ENCODE peak calls at places on chromosomes 7 and 10, in four cellular contexts. S is fibroblast of villous mesenchyme, L is fibroblast of mammary gland, I is choroid plexus epithelial cell. V is an unnamed sample.

GRCh38 chr7:3432916-3433315 is 131.9 kb downstream of the SDK1 start:
- DNase-seq in I (no peak), L (peak; percentile 84), S (peak; percentile 70), V (no peak)

GRCh38 chr7:45917658-45918057 is 3.4 kb downstream of the IGFBP3 start:
- DNase-seq in S (peak; percentile 78), I (peak; percentile 73), L (peak; percentile 57), V (peak; percentile 71)

GRCh38 chr10:99711129-99711719 is 20.7 kb downstream of the COX15 start:
- DNase-seq in L (peak; percentile 81), S (peak; percentile 77), I (peak; percentile 81), V (no peak)

GRCh38 chr10:127979566-127979965 is 72.7 kb downstream of the PTPRE start:
- DNase-seq in S (no peak), L (no peak), I (no peak), V (no peak)

GRCh38 chr7:137475966-137476365 is 132.4 kb upstream of the PTN start:
- DNase-seq in I (no peak), L (peak; percentile 61), S (no peak), V (no peak)

GRCh38 chr7:16465469-16466086 is at the start of gene SOSTDC1:
- DNase-seq in L (peak; percentile 8), S (no peak), I (peak; percentile 28), V (no peak)

GRCh38 chr7:159125944-159126248 is 18.8 kb downstream of the VIPR2 start:
- DNase-seq in S (no peak), I (no peak), L (no peak), V (no peak)

GRCh38 chr10:103513383-103514060 is 20.0 kb downstream of the NEURL1 start:
- DNase-seq in S (no peak), L (no peak), I (no peak), V (no peak)

GRCh38 chr10:20257422-20257821 is 441.2 kb downstream of the PLXDC2 start:
- DNase-seq in L (no peak), S (no peak), I (no peak), V (no peak)

GRCh38 chr7:95473276-95473985 is 12.3 kb upstream of the ASB4 start:
- DNase-seq in I (no peak), L (no peak), S (no peak), V (no peak)

GRCh38 chr7:32536585-32536984 is 41.3 kb downstream of the AVL9 start:
- DNase-seq in S (peak; percentile 61), I (peak; percentile 67), L (peak; percentile 83), V (no peak)

GRCh38 chr7:777679-778078 is 50.6 kb upstream of the PRKAR1B start:
- DNase-seq in S (no peak), I (no peak), L (no peak), V (no peak)

GRCh38 chr7:75971309-75971960 is 23.0 kb downstream of the TMEM120A start:
- DNase-seq in I (no peak), L (no peak), S (no peak), V (no peak)
- TF ChIP-seq CTCF in I (no peak), L (no peak), S (no peak), V (no peak)

DNA sequence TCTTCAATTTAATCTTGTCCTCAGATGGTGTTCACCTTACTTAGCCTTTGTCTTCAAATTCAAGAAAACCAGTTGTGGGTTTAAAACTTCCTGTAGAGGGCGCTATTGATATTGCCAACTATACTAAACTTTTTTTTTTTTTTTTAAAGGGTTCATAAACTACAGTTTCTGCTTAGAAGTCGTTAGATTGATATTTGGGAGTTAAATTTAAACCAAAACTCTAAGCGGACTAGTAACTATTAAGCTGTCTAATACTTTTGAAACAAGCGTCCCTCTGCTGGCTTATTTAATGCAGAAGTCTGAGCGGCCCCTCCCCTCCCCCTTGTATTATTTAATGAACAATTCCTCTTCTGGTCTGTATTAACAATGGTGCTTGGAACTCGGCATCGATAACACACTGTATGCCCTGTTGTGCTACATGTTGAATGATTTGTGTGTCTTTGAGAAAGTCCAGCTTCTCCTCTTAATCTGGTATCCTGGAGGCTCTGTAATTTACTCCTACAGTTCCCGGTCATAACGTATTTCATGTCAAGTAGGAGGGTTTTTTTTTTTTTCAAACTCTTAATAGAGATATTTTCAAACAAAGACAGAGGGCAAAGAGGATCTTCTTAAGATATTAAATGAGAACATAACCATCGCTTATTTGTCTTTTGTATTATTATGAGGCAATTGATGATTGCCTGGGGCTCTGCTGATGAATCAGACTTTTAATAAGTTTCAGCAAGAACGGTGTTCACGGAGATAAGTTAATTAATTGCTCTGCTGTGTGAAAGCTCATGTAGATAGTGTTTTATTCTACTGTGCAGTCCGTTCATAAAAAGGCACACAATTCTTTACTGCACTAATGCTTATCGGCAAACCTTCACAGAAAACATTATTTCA is 22.6 kb upstream of the CREB5 start:
- DNase-seq in S (peak; percentile 77), L (peak; percentile 79), I (peak; percentile 84), V (peak; percentile 65)
- H3K4me3 ChIP-seq in S (peak overlapping the region; percentile 14), L (peak overlapping the region; percentile 38), I (peak overlapping the region; percentile 44), V (no peak overlapping the region)

GRCh38 chr7:64312826-64313225 is 935 bp upstream of the ZNF736 start:
- DNase-seq in S (no peak), L (no peak), I (peak; percentile 5), V (no peak)

GRCh38 chr7:64308019-64308275 is 5.8 kb upstream of the ZNF736 start:
- DNase-seq in L (no peak), I (no peak), S (no peak), V (no peak)

GRCh38 chr7:64310426-64310825 is 3.3 kb upstream of the ZNF736 start:
- DNase-seq in I (no peak), L (no peak), S (no peak), V (no peak)

DNA sequence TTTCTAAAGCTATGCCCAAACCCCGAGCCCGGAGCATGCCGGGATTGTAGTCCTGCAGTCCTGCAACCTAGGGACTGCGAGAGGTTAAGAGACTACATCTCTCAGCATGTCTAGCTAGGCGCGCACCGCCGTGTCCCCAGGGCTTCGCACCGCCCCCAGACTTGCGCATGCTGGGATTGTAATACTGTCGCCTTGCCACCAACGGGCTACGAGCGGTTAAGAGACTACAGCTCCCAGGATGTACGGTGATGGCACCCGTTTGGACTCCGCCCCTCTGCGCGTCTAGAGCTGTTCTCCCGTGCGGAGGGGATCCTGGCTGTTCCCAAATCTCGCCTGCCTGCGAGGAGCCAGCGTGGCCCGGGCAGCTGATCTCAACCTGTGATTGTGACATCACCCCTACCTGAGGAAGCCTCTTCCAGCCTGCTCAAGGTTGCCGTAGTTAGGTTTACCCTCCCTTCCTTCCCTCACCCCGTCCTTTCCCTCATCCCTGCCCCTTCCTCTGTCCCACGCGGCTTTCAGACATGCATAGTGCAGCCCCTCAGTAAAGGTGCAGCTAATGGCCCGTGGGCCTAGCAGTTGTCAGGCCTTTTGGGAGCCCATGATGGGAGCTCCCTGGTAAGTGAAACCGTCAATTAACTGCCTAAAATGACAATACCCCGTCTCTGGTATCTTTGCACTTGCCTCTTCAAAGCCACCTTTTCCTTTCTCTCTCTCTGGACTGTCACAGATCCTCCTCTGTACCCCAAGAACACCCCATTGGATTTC is 6.3 kb upstream of the ZNF736 start:
- DNase-seq in L (peak; percentile 81), S (peak; percentile 80), I (peak; percentile 82), V (peak; percentile 82)
- TF ChIP-seq CTCF in L (no peak), S (no peak), I (no peak), V (peak; percentile 59)

GRCh38 chr7:4681218-4681851 is 760 bp upstream of the FOXK1 start:
- DNase-seq in I (no peak), L (no peak), S (no peak), V (no peak)
- H3K4me3 ChIP-seq in I (peak overlapping the region; percentile 52), L (peak overlapping the region; percentile 22), S (peak overlapping the region; percentile 50), V (peak overlapping the region; percentile 36)